ENCODE peak calls at places on chromosomes 4 and X, in ten cellular contexts. G is HFFc6, F is cardiac muscle cell, A is GM06990, K is uterus, O is GM12878, U is fibroblast of pulmonary artery, V is DND-41, I is fibroblast of lung, Z is body of pancreas. S is an unnamed sample.

GRCh38 chrX:33434256-33435092 is 223.1 kb upstream of the DMD start:
- DNase-seq in G (peak), F (peak), A (peak), K (peak), O (no peak), U (peak), V (peak), I (peak), Z (peak), S (no peak)

GRCh38 chrX:30261012-30261411 is 14.1 kb downstream of the MAGEB1 start:
- DNase-seq in G (no peak), F (no peak), A (no peak), K (no peak), O (no peak), U (no peak), V (no peak), I (no peak), Z (no peak), S (no peak)

GRCh38 chrX:154549766-154550165 is 2.3 kb downstream of the IKBKG start:
- DNase-seq in G (no peak), F (no peak), A (no peak), K (no peak), O (no peak), U (no peak), V (no peak), I (no peak), Z (no peak), S (no peak)

GRCh38 chr4:43132010-43132582 is 239.6 kb downstream of the GRXCR1 start:
- DNase-seq in G (peak), F (peak), A (peak), K (peak), O (peak), U (peak), V (peak), I (peak), Z (peak), S (peak)

GRCh38 chr4:111556861-111557260 is 588.4 kb upstream of the FAM241A start:
- DNase-seq in G (no peak), F (no peak), A (no peak), K (no peak), O (no peak), U (no peak), V (no peak), I (no peak), Z (no peak), S (no peak)

GRCh38 chrX:1500701-1501624 is 36.0 kb downstream of the P2RY8 start:
- DNase-seq in G (no peak), F (no peak), A (peak), K (no peak), O (peak), U (no peak), V (peak), I (no peak), Z (no peak), S (peak)

GRCh38 chr4:98657531-98658286 is 702 bp downstream of the TSPAN5 start:
- DNase-seq in G (peak), F (peak), A (peak), K (peak), O (no peak), U (peak), V (no peak), I (peak), Z (no peak), S (no peak)

GRCh38 chr4:17846256-17846655 is 35.5 kb downstream of the NCAPG start:
- DNase-seq in G (peak), F (no peak), A (no peak), K (no peak), O (no peak), U (no peak), V (no peak), I (peak), Z (no peak), S (no peak)

GRCh38 chr4:156870166-156870565 is 101.4 kb downstream of the PDGFC start:
- DNase-seq in G (no peak), F (no peak), A (no peak), K (no peak), O (no peak), U (peak), V (no peak), I (no peak), Z (no peak), S (no peak)

GRCh38 chrX:87392369-87392768 is 125.2 kb upstream of the KLHL4 start:
- DNase-seq in G (no peak), F (no peak), A (no peak), K (no peak), O (no peak), U (no peak), V (no peak), I (no peak), Z (no peak), S (no peak)

GRCh38 chr4:36332023-36332781 is 50.8 kb downstream of the DTHD1 start:
- DNase-seq in G (no peak), F (no peak), A (peak), K (no peak), O (peak), U (no peak), V (no peak), I (peak), Z (no peak), S (peak)

GRCh38 chr4:108763226-108763593 is 357 bp upstream of the ETNPPL start:
- DNase-seq in G (no peak), F (no peak), A (no peak), K (no peak), O (no peak), U (peak), V (no peak), I (no peak), Z (no peak), S (no peak)

GRCh38 chrX:72381439-72382198 is 75.9 kb upstream of the CITED1 start:
- DNase-seq in G (no peak), F (no peak), A (no peak), K (no peak), O (no peak), U (peak), V (no peak), I (peak), Z (no peak), S (no peak)

GRCh38 chr4:91220315-91220714 is 1083.5 kb upstream of the GRID2 start:
- DNase-seq in G (no peak), F (no peak), A (no peak), K (no peak), O (no peak), U (no peak), V (no peak), I (no peak), Z (no peak), S (no peak)

GRCh38 chr4:10535900-10536299 is 78.7 kb upstream of the ZNF518B start:
- DNase-seq in G (no peak), F (no peak), A (peak), K (no peak), O (peak), U (no peak), V (no peak), I (no peak), Z (no peak), S (no peak)

GRCh38 chrX:475926-476723 is 89.4 kb upstream of the PPP2R3B start:
- DNase-seq in G (no peak), F (no peak), A (no peak), K (no peak), O (no peak), U (no peak), V (no peak), I (no peak), Z (no peak), S (no peak)

GRCh38 chr4:139873111-139873866 is 207.7 kb downstream of the MGST2 start:
- DNase-seq in G (peak), F (no peak), A (no peak), K (no peak), O (no peak), U (no peak), V (no peak), I (peak), Z (no peak), S (no peak)

GRCh38 chrX:45824471-45824870 is 623.8 kb upstream of the DIPK2B start:
- DNase-seq in G (peak), F (no peak), A (no peak), K (peak), O (no peak), U (peak), V (no peak), I (peak), Z (no peak), S (no peak)

DNA sequence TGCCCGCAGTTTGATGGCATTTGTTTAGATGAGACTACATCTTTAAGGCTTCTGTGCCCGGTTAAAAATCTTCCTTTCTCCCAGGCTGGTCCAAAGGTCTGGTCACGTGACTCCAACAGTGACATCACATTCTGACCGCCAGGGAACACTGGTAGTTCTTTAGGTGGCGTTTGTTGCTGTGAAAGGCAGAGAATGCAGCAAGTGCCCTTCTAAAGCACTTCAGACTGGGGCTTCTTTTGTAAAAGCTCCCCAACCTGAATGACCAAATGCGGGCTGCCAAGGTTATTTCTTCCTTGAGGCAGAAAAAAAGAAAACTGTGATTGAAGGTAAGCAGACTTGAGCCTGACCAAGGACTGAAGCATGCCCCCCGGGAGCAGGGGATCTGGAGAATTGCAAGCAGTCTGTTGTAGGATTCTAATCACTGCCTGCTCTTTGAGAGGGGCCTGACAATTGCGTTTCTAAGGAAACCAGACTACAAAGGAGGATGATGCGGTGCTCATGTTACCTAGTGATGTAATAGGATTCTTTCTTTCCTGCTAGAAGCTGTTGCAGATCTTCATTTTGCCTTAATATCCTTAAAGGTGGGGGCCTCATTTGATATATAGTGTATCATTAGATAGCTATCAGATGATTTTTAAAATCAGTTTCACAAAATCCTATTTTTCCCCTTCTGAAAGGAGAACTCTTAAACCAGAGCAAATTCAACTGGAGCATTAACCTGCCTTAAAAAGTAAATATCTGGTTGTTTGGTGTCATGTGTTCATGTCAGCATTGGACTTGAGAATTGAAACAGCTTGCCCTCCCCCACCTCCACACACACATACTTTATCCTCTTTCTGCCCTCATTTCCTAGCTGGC is 133.1 kb downstream of the AKAP4 start:
- DNase-seq in G (no peak), F (peak), A (no peak), K (peak), O (no peak), U (peak), V (no peak), I (peak), Z (peak), S (no peak)
- TF ChIP-seq CTCF in G (no peak), F (peak), A (no peak), K (no peak), O (no peak), U (no peak), V (no peak), I (no peak), Z (no peak), S (no peak)

GRCh38 chr4:84939111-84939510 is 27.4 kb downstream of the WDFY3 start:
- DNase-seq in G (no peak), F (no peak), A (no peak), K (no peak), O (no peak), U (no peak), V (no peak), I (no peak), Z (no peak), S (no peak)
- TF ChIP-seq CTCF in G (no peak), F (no peak), A (no peak), K (no peak), O (no peak), U (no peak), V (no peak), I (no peak), Z (no peak), S (no peak)

DNA sequence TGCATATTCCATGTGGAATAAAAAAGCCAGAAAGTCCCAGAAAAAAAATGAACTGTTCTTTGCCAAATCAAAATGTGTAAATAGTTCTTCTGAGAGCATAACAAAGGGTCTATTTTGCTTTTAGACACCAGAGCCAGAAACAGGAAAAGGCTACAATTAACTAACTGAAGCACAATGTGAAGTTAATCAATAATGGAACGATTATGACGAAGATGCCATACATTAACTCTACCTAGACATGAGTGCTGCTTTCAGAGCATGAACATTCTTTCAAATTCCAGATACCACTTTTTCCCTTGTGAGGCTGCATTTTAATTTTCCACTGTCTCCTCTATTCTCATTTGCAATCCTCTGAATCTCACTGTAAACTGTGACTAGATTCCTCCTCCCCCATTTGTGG is 48.7 kb upstream of the PHOX2B start:
- DNase-seq in G (no peak), F (no peak), A (no peak), K (no peak), O (no peak), U (no peak), V (no peak), I (no peak), Z (no peak), S (no peak)
- TF ChIP-seq CTCF in G (no peak), F (no peak), A (no peak), K (no peak), O (no peak), U (no peak), V (no peak), I (no peak), Z (no peak), S (no peak)

GRCh38 chr4:49032440-49033161 is 46.5 kb downstream of the CWH43 start:
- DNase-seq in G (no peak), F (no peak), A (no peak), K (no peak), O (no peak), U (peak), V (peak), I (no peak), Z (no peak), S (no peak)
- TF ChIP-seq CTCF in G (peak), F (peak), A (peak), K (no peak), O (peak), U (peak), V (peak), I (peak), Z (no peak), S (peak)

GRCh38 chr4:150012851-150013360 is 65.3 kb upstream of the DCLK2 start:
- DNase-seq in G (peak), F (no peak), A (no peak), K (no peak), O (no peak), U (no peak), V (no peak), I (no peak), Z (no peak), S (no peak)

GRCh38 chr4:150009533-150009932 is 68.7 kb upstream of the DCLK2 start:
- DNase-seq in G (no peak), F (no peak), A (no peak), K (no peak), O (no peak), U (no peak), V (no peak), I (peak), Z (no peak), S (no peak)

GRCh38 chr4:150007512-150007911 is 70.7 kb upstream of the DCLK2 start:
- DNase-seq in G (peak), F (no peak), A (no peak), K (no peak), O (no peak), U (peak), V (no peak), I (peak), Z (no peak), S (no peak)

GRCh38 chr4:150006197-150006596 is 72.0 kb upstream of the DCLK2 start:
- DNase-seq in G (peak), F (no peak), A (no peak), K (no peak), O (no peak), U (no peak), V (no peak), I (peak), Z (no peak), S (no peak)

GRCh38 chr4:150010525-150011126 is 67.6 kb upstream of the DCLK2 start:
- DNase-seq in G (peak), F (peak), A (no peak), K (peak), O (no peak), U (peak), V (no peak), I (peak), Z (peak), S (no peak)
- TF ChIP-seq CTCF in G (peak), F (peak), A (peak), K (peak), O (peak), U (peak), V (peak), I (peak), Z (peak), S (peak)

GRCh38 chr4:168550071-168550766 is 53.4 kb downstream of the PALLD start:
- DNase-seq in G (peak), F (no peak), A (no peak), K (no peak), O (no peak), U (no peak), V (no peak), I (peak), Z (no peak), S (no peak)

GRCh38 chr4:168553714-168554370 is 57.0 kb downstream of the PALLD start:
- DNase-seq in G (no peak), F (no peak), A (no peak), K (no peak), O (no peak), U (no peak), V (no peak), I (no peak), Z (no peak), S (no peak)

GRCh38 chr4:168551211-168551610 is 54.4 kb downstream of the PALLD start:
- DNase-seq in G (peak), F (no peak), A (no peak), K (no peak), O (no peak), U (peak), V (no peak), I (peak), Z (no peak), S (no peak)

GRCh38 chr4:168549145-168549544 is 52.3 kb downstream of the PALLD start:
- DNase-seq in G (no peak), F (no peak), A (no peak), K (no peak), O (no peak), U (no peak), V (no peak), I (no peak), Z (no peak), S (no peak)

GRCh38 chr4:168551945-168552695 is 55.3 kb downstream of the PALLD start:
- DNase-seq in G (no peak), F (no peak), A (no peak), K (no peak), O (no peak), U (no peak), V (peak), I (no peak), Z (no peak), S (no peak)
- TF ChIP-seq CTCF in G (peak), F (no peak), A (peak), K (no peak), O (no peak), U (no peak), V (peak), I (no peak), Z (no peak), S (no peak)

S was measured in GM12864.